ENCODE peak calls at places on chromosomes 12 and 14, in eight cellular contexts. One of them, this sample, is unnamed.
A peak's percentile ranks its signal among the peaks of the same experiment; 100 is the strongest.

GRCh38 chr12:104358353-104359003 is 54.9 kb downstream of the EID3 start:
- DNase-seq in SK-N-SH: peak; percentile 58
- DNase-seq in CD4-positive, CD25-positive, alpha-beta regulatory T cell: peak; percentile 68
- DNase-seq in cardiac muscle cell: peak; percentile 64
- DNase-seq in left ventricle myocardium inferior: peak; percentile 44
- DNase-seq in colonic mucosa: peak; percentile 73
- DNase-seq in CD8-positive, alpha-beta T cell: peak; percentile 57
- DNase-seq in SJCRH30: peak; percentile 46
- DNase-seq in this sample: peak; percentile 53

GRCh38 chr12:46109343-46110219 is 119.2 kb upstream of the SCAF11 start:
- DNase-seq in SK-N-SH: no peak
- DNase-seq in CD4-positive, CD25-positive, alpha-beta regulatory T cell: no peak
- DNase-seq in cardiac muscle cell: no peak
- DNase-seq in left ventricle myocardium inferior: no peak
- DNase-seq in colonic mucosa: no peak
- DNase-seq in CD8-positive, alpha-beta T cell: no peak
- DNase-seq in SJCRH30: peak; percentile 53
- DNase-seq in this sample: no peak

GRCh38 chr12:20350495-20350894 is 17.8 kb upstream of the PDE3A start:
- DNase-seq in SK-N-SH: no peak
- DNase-seq in CD4-positive, CD25-positive, alpha-beta regulatory T cell: no peak
- DNase-seq in cardiac muscle cell: no peak
- DNase-seq in left ventricle myocardium inferior: no peak
- DNase-seq in colonic mucosa: no peak
- DNase-seq in CD8-positive, alpha-beta T cell: no peak
- DNase-seq in SJCRH30: no peak
- DNase-seq in this sample: no peak

GRCh38 chr12:1575799-1576401 is 18.5 kb downstream of the FBXL14 start:
- DNase-seq in SK-N-SH: peak; percentile 60
- DNase-seq in CD4-positive, CD25-positive, alpha-beta regulatory T cell: no peak
- DNase-seq in cardiac muscle cell: no peak
- DNase-seq in left ventricle myocardium inferior: no peak
- DNase-seq in colonic mucosa: peak; percentile 25
- DNase-seq in CD8-positive, alpha-beta T cell: no peak
- DNase-seq in SJCRH30: no peak
- DNase-seq in this sample: no peak

GRCh38 chr14:106459971-106460730 is 933.8 kb downstream of the TMEM121 start:
- DNase-seq in SK-N-SH: no peak
- DNase-seq in CD4-positive, CD25-positive, alpha-beta regulatory T cell: peak; percentile 54
- DNase-seq in cardiac muscle cell: no peak
- DNase-seq in left ventricle myocardium inferior: no peak
- DNase-seq in colonic mucosa: no peak
- DNase-seq in CD8-positive, alpha-beta T cell: peak; percentile 48
- DNase-seq in SJCRH30: peak; percentile 26
- DNase-seq in this sample: peak; percentile 58

GRCh38 chr14:88204221-88204620 is 118.8 kb downstream of the KCNK10 start:
- DNase-seq in SK-N-SH: no peak
- DNase-seq in CD4-positive, CD25-positive, alpha-beta regulatory T cell: no peak
- DNase-seq in cardiac muscle cell: no peak
- DNase-seq in left ventricle myocardium inferior: no peak
- DNase-seq in colonic mucosa: peak; percentile 70
- DNase-seq in CD8-positive, alpha-beta T cell: no peak
- DNase-seq in SJCRH30: no peak
- DNase-seq in this sample: no peak

GRCh38 chr12:7130791-7131501 is 775 bp downstream of the CLSTN3 start:
- DNase-seq in SK-N-SH: peak; percentile 78
- DNase-seq in CD4-positive, CD25-positive, alpha-beta regulatory T cell: peak; percentile 27
- DNase-seq in cardiac muscle cell: peak; percentile 58
- DNase-seq in left ventricle myocardium inferior: peak; percentile 33
- DNase-seq in colonic mucosa: peak; percentile 63
- DNase-seq in CD8-positive, alpha-beta T cell: peak; percentile 34
- DNase-seq in SJCRH30: no peak
- DNase-seq in this sample: peak; percentile 61

GRCh38 chr14:21509432-21510143 is 1.6 kb downstream of the METTL3 start:
- DNase-seq in SK-N-SH: no peak
- DNase-seq in CD4-positive, CD25-positive, alpha-beta regulatory T cell: no peak
- DNase-seq in cardiac muscle cell: no peak
- DNase-seq in left ventricle myocardium inferior: no peak
- DNase-seq in colonic mucosa: no peak
- DNase-seq in CD8-positive, alpha-beta T cell: no peak
- DNase-seq in SJCRH30: no peak
- DNase-seq in this sample: no peak

GRCh38 chr14:105420141-105420975 is 731 bp downstream of the MTA1 start:
- DNase-seq in SK-N-SH: peak; percentile 76
- DNase-seq in CD4-positive, CD25-positive, alpha-beta regulatory T cell: no peak
- DNase-seq in cardiac muscle cell: no peak
- DNase-seq in left ventricle myocardium inferior: no peak
- DNase-seq in colonic mucosa: no peak
- DNase-seq in CD8-positive, alpha-beta T cell: no peak
- DNase-seq in SJCRH30: no peak
- DNase-seq in this sample: no peak

GRCh38 chr14:87992349-87992719 is 648 bp downstream of the GALC start:
- DNase-seq in SK-N-SH: no peak
- DNase-seq in CD4-positive, CD25-positive, alpha-beta regulatory T cell: no peak
- DNase-seq in cardiac muscle cell: no peak
- DNase-seq in left ventricle myocardium inferior: no peak
- DNase-seq in colonic mucosa: peak; percentile 37
- DNase-seq in CD8-positive, alpha-beta T cell: no peak
- DNase-seq in SJCRH30: no peak
- DNase-seq in this sample: no peak

GRCh38 chr14:92586966-92587365 is 73.4 kb downstream of the RIN3 start:
- DNase-seq in SK-N-SH: no peak
- DNase-seq in CD4-positive, CD25-positive, alpha-beta regulatory T cell: no peak
- DNase-seq in cardiac muscle cell: no peak
- DNase-seq in left ventricle myocardium inferior: no peak
- DNase-seq in colonic mucosa: no peak
- DNase-seq in CD8-positive, alpha-beta T cell: no peak
- DNase-seq in SJCRH30: no peak
- DNase-seq in this sample: no peak

GRCh38 chr12:49706351-49707126 is 666 bp downstream of the FMNL3 start:
- DNase-seq in SK-N-SH: peak; percentile 78
- DNase-seq in CD4-positive, CD25-positive, alpha-beta regulatory T cell: peak; percentile 7
- DNase-seq in cardiac muscle cell: peak; percentile 60
- DNase-seq in left ventricle myocardium inferior: peak; percentile 42
- DNase-seq in colonic mucosa: peak; percentile 23
- DNase-seq in CD8-positive, alpha-beta T cell: no peak
- DNase-seq in SJCRH30: peak; percentile 67
- DNase-seq in this sample: peak; percentile 39

GRCh38 chr12:26791328-26791791 is 41.6 kb downstream of the ITPR2 start:
- DNase-seq in SK-N-SH: no peak
- DNase-seq in CD4-positive, CD25-positive, alpha-beta regulatory T cell: no peak
- DNase-seq in cardiac muscle cell: no peak
- DNase-seq in left ventricle myocardium inferior: no peak
- DNase-seq in colonic mucosa: no peak
- DNase-seq in CD8-positive, alpha-beta T cell: no peak
- DNase-seq in SJCRH30: no peak
- DNase-seq in this sample: no peak

GRCh38 chr14:76827696-76828301 is 1.6 kb downstream of the LRRC74A start:
- DNase-seq in SK-N-SH: no peak
- DNase-seq in CD4-positive, CD25-positive, alpha-beta regulatory T cell: no peak
- DNase-seq in cardiac muscle cell: no peak
- DNase-seq in left ventricle myocardium inferior: peak; percentile 64
- DNase-seq in colonic mucosa: no peak
- DNase-seq in CD8-positive, alpha-beta T cell: no peak
- DNase-seq in SJCRH30: no peak
- DNase-seq in this sample: no peak

GRCh38 chr12:131980263-131980662 is 30.5 kb downstream of the EP400 start:
- DNase-seq in SK-N-SH: no peak
- DNase-seq in CD4-positive, CD25-positive, alpha-beta regulatory T cell: no peak
- DNase-seq in cardiac muscle cell: no peak
- DNase-seq in left ventricle myocardium inferior: no peak
- DNase-seq in colonic mucosa: no peak
- DNase-seq in CD8-positive, alpha-beta T cell: no peak
- DNase-seq in SJCRH30: no peak
- DNase-seq in this sample: no peak

GRCh38 chr14:24368562-24369252 is 723 bp downstream of the NFATC4 start:
- DNase-seq in SK-N-SH: peak; percentile 94
- DNase-seq in CD4-positive, CD25-positive, alpha-beta regulatory T cell: peak; percentile 10
- DNase-seq in cardiac muscle cell: peak; percentile 74
- DNase-seq in left ventricle myocardium inferior: peak; percentile 52
- DNase-seq in colonic mucosa: peak; percentile 48
- DNase-seq in CD8-positive, alpha-beta T cell: no peak
- DNase-seq in SJCRH30: peak; percentile 70
- DNase-seq in this sample: peak; percentile 82

GRCh38 chr12:58533652-58534051 is 386.7 kb downstream of the LRIG3 start:
- DNase-seq in SK-N-SH: no peak
- DNase-seq in CD4-positive, CD25-positive, alpha-beta regulatory T cell: no peak
- DNase-seq in cardiac muscle cell: no peak
- DNase-seq in left ventricle myocardium inferior: no peak
- DNase-seq in colonic mucosa: no peak
- DNase-seq in CD8-positive, alpha-beta T cell: no peak
- DNase-seq in SJCRH30: no peak
- DNase-seq in this sample: no peak

GRCh38 chr12:65459545-65459944 is 181.1 kb downstream of the MSRB3 start:
- DNase-seq in SK-N-SH: no peak
- DNase-seq in CD4-positive, CD25-positive, alpha-beta regulatory T cell: no peak
- DNase-seq in cardiac muscle cell: no peak
- DNase-seq in left ventricle myocardium inferior: no peak
- DNase-seq in colonic mucosa: no peak
- DNase-seq in CD8-positive, alpha-beta T cell: no peak
- DNase-seq in SJCRH30: no peak
- DNase-seq in this sample: no peak
- H3K36me3 ChIP-seq in SK-N-SH: peaks cover 20% of the 10 kb centered on the region
- H3K36me3 ChIP-seq in CD4-positive, CD25-positive, alpha-beta regulatory T cell: no peaks in the 10 kb centered on the region
- H3K36me3 ChIP-seq in cardiac muscle cell: peaks cover 7% of the 10 kb centered on the region
- H3K36me3 ChIP-seq in left ventricle myocardium inferior: peaks cover 84% of the 10 kb centered on the region
- H3K36me3 ChIP-seq in colonic mucosa: no peaks in the 10 kb centered on the region
- H3K36me3 ChIP-seq in CD8-positive, alpha-beta T cell: no peaks in the 10 kb centered on the region
- H3K36me3 ChIP-seq in SJCRH30: peaks cover under 1% of the 10 kb centered on the region
- H3K36me3 ChIP-seq in this sample: no peaks in the 10 kb centered on the region

GRCh38 chr14:103456167-103456835 is 66.3 kb downstream of the CKB start:
- DNase-seq in SK-N-SH: no peak
- DNase-seq in CD4-positive, CD25-positive, alpha-beta regulatory T cell: no peak
- DNase-seq in cardiac muscle cell: no peak
- DNase-seq in left ventricle myocardium inferior: no peak
- DNase-seq in colonic mucosa: no peak
- DNase-seq in CD8-positive, alpha-beta T cell: no peak
- DNase-seq in SJCRH30: no peak
- DNase-seq in this sample: no peak

GRCh38 chr14:103450423-103450822 is 65.2 kb downstream of the MARK3 start:
- DNase-seq in SK-N-SH: no peak
- DNase-seq in CD4-positive, CD25-positive, alpha-beta regulatory T cell: no peak
- DNase-seq in cardiac muscle cell: no peak
- DNase-seq in left ventricle myocardium inferior: no peak
- DNase-seq in colonic mucosa: no peak
- DNase-seq in CD8-positive, alpha-beta T cell: no peak
- DNase-seq in SJCRH30: no peak
- DNase-seq in this sample: no peak

GRCh38 chr14:103449762-103450161 is 64.5 kb downstream of the MARK3 start:
- DNase-seq in SK-N-SH: no peak
- DNase-seq in CD4-positive, CD25-positive, alpha-beta regulatory T cell: no peak
- DNase-seq in cardiac muscle cell: no peak
- DNase-seq in left ventricle myocardium inferior: no peak
- DNase-seq in colonic mucosa: no peak
- DNase-seq in CD8-positive, alpha-beta T cell: no peak
- DNase-seq in SJCRH30: no peak
- DNase-seq in this sample: no peak

GRCh38 chr14:103451401-103451800 is 66.2 kb downstream of the MARK3 start:
- DNase-seq in SK-N-SH: no peak
- DNase-seq in CD4-positive, CD25-positive, alpha-beta regulatory T cell: no peak
- DNase-seq in cardiac muscle cell: no peak
- DNase-seq in left ventricle myocardium inferior: no peak
- DNase-seq in colonic mucosa: no peak
- DNase-seq in CD8-positive, alpha-beta T cell: no peak
- DNase-seq in SJCRH30: no peak
- DNase-seq in this sample: no peak

DNA sequence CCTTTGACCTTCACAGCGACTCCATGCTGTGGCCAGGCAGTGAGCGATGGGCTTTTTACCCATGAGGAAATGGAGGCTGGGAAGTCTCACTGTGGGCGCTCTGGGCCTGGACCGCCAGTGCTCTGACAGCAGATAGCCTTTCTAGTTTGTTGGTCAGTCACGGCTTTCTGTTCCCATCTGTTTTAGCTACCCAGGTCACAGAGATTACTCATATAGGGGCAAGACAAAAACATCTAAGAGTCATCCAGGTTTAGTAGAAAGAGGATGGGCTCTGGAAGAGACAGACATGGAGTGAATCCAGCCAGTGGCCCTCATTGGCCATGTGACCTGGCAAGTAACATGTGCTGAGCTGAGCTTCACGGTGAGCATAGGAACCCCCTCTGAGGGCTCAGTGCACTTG is 68.6 kb downstream of the MARK3 start:
- DNase-seq in SK-N-SH: no peak
- DNase-seq in CD4-positive, CD25-positive, alpha-beta regulatory T cell: no peak
- DNase-seq in cardiac muscle cell: no peak
- DNase-seq in left ventricle myocardium inferior: no peak
- DNase-seq in colonic mucosa: no peak
- DNase-seq in CD8-positive, alpha-beta T cell: no peak
- DNase-seq in SJCRH30: no peak
- DNase-seq in this sample: no peak
- H3K36me3 ChIP-seq in SK-N-SH: peaks cover 39% of the 10 kb centered on the region
- H3K36me3 ChIP-seq in CD4-positive, CD25-positive, alpha-beta regulatory T cell: peaks cover 30% of the 10 kb centered on the region
- H3K36me3 ChIP-seq in cardiac muscle cell: peaks cover 4% of the 10 kb centered on the region
- H3K36me3 ChIP-seq in left ventricle myocardium inferior: peaks cover 34% of the 10 kb centered on the region
- H3K36me3 ChIP-seq in colonic mucosa: no peaks in the 10 kb centered on the region
- H3K36me3 ChIP-seq in CD8-positive, alpha-beta T cell: no peaks in the 10 kb centered on the region
- H3K36me3 ChIP-seq in SJCRH30: peaks cover 18% of the 10 kb centered on the region
- H3K36me3 ChIP-seq in this sample: peaks cover 18% of the 10 kb centered on the region

GRCh38 chr12:109953656-109954055 is 42.5 kb downstream of the GIT2 start:
- DNase-seq in SK-N-SH: no peak
- DNase-seq in CD4-positive, CD25-positive, alpha-beta regulatory T cell: no peak
- DNase-seq in cardiac muscle cell: no peak
- DNase-seq in left ventricle myocardium inferior: no peak
- DNase-seq in colonic mucosa: no peak
- DNase-seq in CD8-positive, alpha-beta T cell: no peak
- DNase-seq in SJCRH30: no peak
- DNase-seq in this sample: no peak

GRCh38 chr12:109951751-109952150 is 44.4 kb downstream of the GIT2 start:
- DNase-seq in SK-N-SH: no peak
- DNase-seq in CD4-positive, CD25-positive, alpha-beta regulatory T cell: no peak
- DNase-seq in cardiac muscle cell: peak; percentile 55
- DNase-seq in left ventricle myocardium inferior: peak; percentile 60
- DNase-seq in colonic mucosa: no peak
- DNase-seq in CD8-positive, alpha-beta T cell: no peak
- DNase-seq in SJCRH30: peak; percentile 90
- DNase-seq in this sample: peak; percentile 22

GRCh38 chr12:109951136-109951535 is 45.0 kb downstream of the GIT2 start:
- DNase-seq in SK-N-SH: no peak
- DNase-seq in CD4-positive, CD25-positive, alpha-beta regulatory T cell: no peak
- DNase-seq in cardiac muscle cell: no peak
- DNase-seq in left ventricle myocardium inferior: no peak
- DNase-seq in colonic mucosa: no peak
- DNase-seq in CD8-positive, alpha-beta T cell: no peak
- DNase-seq in SJCRH30: no peak
- DNase-seq in this sample: no peak

GRCh38 chr12:109952873-109953272 is 43.3 kb downstream of the GIT2 start:
- DNase-seq in SK-N-SH: no peak
- DNase-seq in CD4-positive, CD25-positive, alpha-beta regulatory T cell: no peak
- DNase-seq in cardiac muscle cell: no peak
- DNase-seq in left ventricle myocardium inferior: peak; percentile 58
- DNase-seq in colonic mucosa: no peak
- DNase-seq in CD8-positive, alpha-beta T cell: no peak
- DNase-seq in SJCRH30: no peak
- DNase-seq in this sample: no peak

GRCh38 chr12:109952160-109952858 is 43.9 kb downstream of the GIT2 start:
- DNase-seq in SK-N-SH: no peak
- DNase-seq in CD4-positive, CD25-positive, alpha-beta regulatory T cell: no peak
- DNase-seq in cardiac muscle cell: no peak
- DNase-seq in left ventricle myocardium inferior: no peak
- DNase-seq in colonic mucosa: no peak
- DNase-seq in CD8-positive, alpha-beta T cell: no peak
- DNase-seq in SJCRH30: no peak
- DNase-seq in this sample: no peak
- H3K36me3 ChIP-seq in SK-N-SH: peaks cover 35% of the 10 kb centered on the region
- H3K36me3 ChIP-seq in CD4-positive, CD25-positive, alpha-beta regulatory T cell: peaks cover 86% of the 10 kb centered on the region
- H3K36me3 ChIP-seq in cardiac muscle cell: peaks cover 18% of the 10 kb centered on the region
- H3K36me3 ChIP-seq in left ventricle myocardium inferior: peaks cover 78% of the 10 kb centered on the region
- H3K36me3 ChIP-seq in colonic mucosa: peaks cover 5% of the 10 kb centered on the region
- H3K36me3 ChIP-seq in CD8-positive, alpha-beta T cell: peaks cover 39% of the 10 kb centered on the region
- H3K36me3 ChIP-seq in SJCRH30: peaks cover 36% of the 10 kb centered on the region
- H3K36me3 ChIP-seq in this sample: peaks cover 21% of the 10 kb centered on the region

GRCh38 chr12:124597041-124597440 is 29.6 kb upstream of the NCOR2 start:
- DNase-seq in SK-N-SH: no peak
- DNase-seq in CD4-positive, CD25-positive, alpha-beta regulatory T cell: no peak
- DNase-seq in cardiac muscle cell: no peak
- DNase-seq in left ventricle myocardium inferior: no peak
- DNase-seq in colonic mucosa: no peak
- DNase-seq in CD8-positive, alpha-beta T cell: no peak
- DNase-seq in SJCRH30: no peak
- DNase-seq in this sample: no peak
- H3K36me3 ChIP-seq in SK-N-SH: no peaks in the 10 kb centered on the region
- H3K36me3 ChIP-seq in CD4-positive, CD25-positive, alpha-beta regulatory T cell: no peaks in the 10 kb centered on the region
- H3K36me3 ChIP-seq in cardiac muscle cell: no peaks in the 10 kb centered on the region
- H3K36me3 ChIP-seq in left ventricle myocardium inferior: no peaks in the 10 kb centered on the region
- H3K36me3 ChIP-seq in colonic mucosa: no peaks in the 10 kb centered on the region
- H3K36me3 ChIP-seq in CD8-positive, alpha-beta T cell: no peaks in the 10 kb centered on the region
- H3K36me3 ChIP-seq in SJCRH30: no peaks in the 10 kb centered on the region
- H3K36me3 ChIP-seq in this sample: no peaks in the 10 kb centered on the region